ENCODE peak calls at places on chromosomes 7 and 10, in nine cellular contexts. U is fibroblast of villous mesenchyme; S is NCI-H1436; I is stimulated activated CD8-positive, alpha-beta memory T cell treated with anti-CD3 and anti-CD28 coated beads, Interleukin-7, amount 100 ng/mL, for 1 hour; C is NCI-H2029 treated with DMSO at 0.1 percent for 48 hours; L is CD8-positive, alpha-beta T cell; M is H9; R is NCI-H1092; B is astrocyte of the hippocampus. T is an unnamed sample.
A peak's percentile ranks its signal among the peaks of the same experiment; 100 is the strongest.

GRCh38 chr7:75953918-75954317 is 39.0 kb downstream of the POR start:
- DNase-seq in U (no peak), S (no peak), I (no peak), C (no peak), L (no peak), M (no peak), R (no peak), B (no peak), T (no peak)

GRCh38 chr7:76201732-76202665 is at the start of gene SRRM3:
- DNase-seq in U (peak; percentile 78), S (peak; percentile 78), I (peak; percentile 49), C (no peak), L (peak; percentile 84), M (peak; percentile 88), R (peak; percentile 67), B (peak; percentile 93), T (peak; percentile 80)

GRCh38 chr7:157840174-157840912 is 503.5 kb downstream of the DNAJB6 start:
- DNase-seq in U (no peak), S (no peak), I (no peak), C (no peak), L (no peak), M (no peak), R (no peak), B (no peak), T (no peak)

GRCh38 chr10:1149793-1150637 is 93.8 kb downstream of the WDR37 start:
- DNase-seq in U (peak; percentile 40), S (no peak), I (no peak), C (no peak), L (no peak), M (no peak), R (no peak), B (no peak), T (peak; percentile 54)

GRCh38 chr10:97701438-97702064 is 12.0 kb upstream of the MARVELD1 start:
- DNase-seq in U (peak; percentile 80), S (peak; percentile 73), I (no peak), C (peak; percentile 18), L (peak; percentile 52), M (peak; percentile 70), R (peak; percentile 36), B (peak; percentile 83), T (peak; percentile 83)

GRCh38 chr10:101552445-101552844 is 35.6 kb downstream of the POLL start:
- DNase-seq in U (no peak), S (no peak), I (no peak), C (no peak), L (no peak), M (no peak), R (no peak), B (no peak), T (no peak)

GRCh38 chr10:102120987-102121738 is 995 bp upstream of the LDB1 start:
- DNase-seq in U (peak; percentile 95), S (peak; percentile 28), I (no peak), C (no peak), L (peak; percentile 24), M (peak; percentile 96), R (no peak), B (peak; percentile 60), T (peak; percentile 86)

GRCh38 chr7:94374721-94375120 is 20.0 kb upstream of the COL1A2 start:
- DNase-seq in U (peak; percentile 38), S (peak; percentile 6), I (no peak), C (no peak), L (no peak), M (no peak), R (no peak), B (peak; percentile 43), T (peak; percentile 28)

GRCh38 chr7:102303669-102304422 is 17.2 kb downstream of the SH2B2 start:
- DNase-seq in U (no peak), S (no peak), I (no peak), C (no peak), L (no peak), M (no peak), R (no peak), B (no peak), T (no peak)

GRCh38 chr10:102324061-102324460 is 71.4 kb upstream of the NFKB2 start:
- DNase-seq in U (peak; percentile 50), S (no peak), I (no peak), C (no peak), L (no peak), M (no peak), R (no peak), B (no peak), T (peak; percentile 32)

GRCh38 chr7:84454174-84454959 is 259.8 kb upstream of the SEMA3A start:
- DNase-seq in U (peak; percentile 16), S (no peak), I (no peak), C (no peak), L (no peak), M (no peak), R (no peak), B (no peak), T (peak; percentile 24)

GRCh38 chr10:93680414-93681047 is 21.9 kb downstream of the FRA10AC1 start:
- DNase-seq in U (peak; percentile 48), S (peak; percentile 33), I (no peak), C (no peak), L (no peak), M (no peak), R (peak; percentile 13), B (peak; percentile 55), T (peak; percentile 63)

GRCh38 chr10:50347394-50347802 is 96.1 kb upstream of the ASAH2 start:
- DNase-seq in U (no peak), S (no peak), I (no peak), C (no peak), L (no peak), M (no peak), R (no peak), B (no peak), T (no peak)

GRCh38 chr7:47236480-47237208 is 345.3 kb downstream of the TNS3 start:
- DNase-seq in U (peak; percentile 31), S (no peak), I (no peak), C (no peak), L (no peak), M (no peak), R (no peak), B (no peak), T (no peak)

GRCh38 chr10:69958232-69958902 is 94.3 kb upstream of the MACROH2A2 start:
- DNase-seq in U (peak; percentile 55), S (no peak), I (no peak), C (peak; percentile 16), L (no peak), M (peak; percentile 59), R (peak; percentile 7), B (peak; percentile 64), T (peak; percentile 69)

GRCh38 chr7:107966701-107967100 is 36.3 kb downstream of the LAMB1 start:
- DNase-seq in U (peak; percentile 78), S (no peak), I (no peak), C (peak; percentile 86), L (no peak), M (peak; percentile 61), R (peak; percentile 31), B (peak; percentile 96), T (peak; percentile 87)

GRCh38 chr7:30474893-30475292 is 3.7 kb downstream of the NOD1 start:
- DNase-seq in U (peak; percentile 80), S (no peak), I (no peak), C (no peak), L (no peak), M (no peak), R (no peak), B (peak; percentile 46), T (peak; percentile 95)

GRCh38 chr10:74645681-74646080 is 180.7 kb upstream of the KAT6B start:
- DNase-seq in U (no peak), S (no peak), I (no peak), C (no peak), L (no peak), M (no peak), R (no peak), B (no peak), T (no peak)

GRCh38 chr7:80078159-80078731 is 56.4 kb upstream of the GNAI1 start:
- DNase-seq in U (peak; percentile 48), S (no peak), I (no peak), C (no peak), L (no peak), M (no peak), R (no peak), B (peak; percentile 19), T (peak; percentile 36)

GRCh38 chr7:101848168-101848951 is 30.9 kb downstream of the CUX1 start:
- DNase-seq in U (no peak), S (no peak), I (no peak), C (no peak), L (peak; percentile 11), M (no peak), R (no peak), B (no peak), T (no peak)

GRCh38 chr7:118082506-118082905 is 101.5 kb upstream of the LSM8 start:
- DNase-seq in U (peak; percentile 53), S (no peak), I (no peak), C (no peak), L (no peak), M (no peak), R (no peak), B (no peak), T (no peak)

GRCh38 chr7:140316165-140316661 is 82.1 kb downstream of the SLC37A3 start:
- DNase-seq in U (peak; percentile 66), S (no peak), I (no peak), C (peak; percentile 84), L (no peak), M (no peak), R (peak; percentile 20), B (peak; percentile 84), T (peak; percentile 64)

GRCh38 chr7:151059362-151060112 is at the start of gene SLC4A2:
- DNase-seq in U (peak; percentile 72), S (peak; percentile 56), I (peak; percentile 43), C (no peak), L (peak; percentile 72), M (peak; percentile 69), R (peak; percentile 61), B (peak; percentile 93), T (peak; percentile 65)

GRCh38 chr10:35394411-35394851 is 58.1 kb downstream of the CCNY start:
- DNase-seq in U (no peak), S (no peak), I (no peak), C (no peak), L (no peak), M (no peak), R (no peak), B (peak; percentile 49), T (no peak)

GRCh38 chr7:74502216-74502891 is 48.6 kb downstream of the GTF2IRD1 start:
- DNase-seq in U (no peak), S (no peak), I (no peak), C (peak; percentile 51), L (no peak), M (no peak), R (peak; percentile 63), B (peak; percentile 85), T (no peak)

GRCh38 chr7:17937506-17938115 is 2.7 kb downstream of the SNX13 start:
- DNase-seq in U (no peak), S (no peak), I (no peak), C (no peak), L (no peak), M (no peak), R (no peak), B (no peak), T (no peak)

GRCh38 chr7:39490296-39490695 is 75.9 kb upstream of the YAE1 start:
- DNase-seq in U (no peak), S (no peak), I (no peak), C (no peak), L (no peak), M (no peak), R (no peak), B (no peak), T (no peak)

GRCh38 chr7:101066858-101067227 is 18.4 kb upstream of the TRIM56 start:
- DNase-seq in U (peak; percentile 4), S (no peak), I (no peak), C (no peak), L (no peak), M (no peak), R (no peak), B (no peak), T (no peak)

GRCh38 chr7:31027161-31027965 is 24.7 kb upstream of the ADCYAP1R1 start:
- DNase-seq in U (peak; percentile 1), S (no peak), I (no peak), C (no peak), L (no peak), M (peak; percentile 74), R (no peak), B (peak; percentile 69), T (peak; percentile 23)

T was measured in fibroblast of pulmonary artery.